ENCODE peak calls at places on chromosomes 5 and 9, in ten cellular contexts. I, Y, E, A, Q, F, J, K, W and D are unnamed samples.

GRCh38 chr5:6166698-6167394 is 211.5 kb downstream of the MED10 start:
- DNase-seq in I (no peak), Y (no peak), E (no peak), A (no peak), Q (no peak), F (peak; percentile 84), J (no peak), K (no peak), W (no peak), D (no peak)

GRCh38 chr9:109411069-109411761 is 86.9 kb downstream of the PTPN3 start:
- DNase-seq in I (peak; percentile 80), Y (no peak), E (no peak), A (no peak), Q (no peak), F (no peak), J (no peak), K (no peak), W (no peak), D (no peak)

GRCh38 chr9:33469891-33470290 is 3.8 kb downstream of the NOL6 start:
- DNase-seq in I (no peak), Y (no peak), E (no peak), A (no peak), Q (no peak), F (no peak), J (no peak), K (no peak), W (no peak), D (no peak)

GRCh38 chr5:164532226-164532937 is 1027.0 kb downstream of the MAT2B start:
- DNase-seq in I (no peak), Y (no peak), E (no peak), A (no peak), Q (no peak), F (peak; percentile 86), J (no peak), K (no peak), W (peak; percentile 11), D (no peak)

GRCh38 chr9:108156270-108156998 is 666.9 kb upstream of the KLF4 start:
- DNase-seq in I (no peak), Y (no peak), E (no peak), A (peak; percentile 76), Q (no peak), F (peak; percentile 82), J (no peak), K (peak; percentile 20), W (peak; percentile 27), D (no peak)

GRCh38 chr5:80134879-80135278 is 99.7 kb downstream of the THBS4 start:
- DNase-seq in I (no peak), Y (no peak), E (no peak), A (no peak), Q (no peak), F (no peak), J (no peak), K (no peak), W (no peak), D (no peak)

GRCh38 chr9:82939451-82939850 is 123.5 kb downstream of the RASEF start:
- DNase-seq in I (no peak), Y (no peak), E (no peak), A (peak; percentile 89), Q (no peak), F (peak; percentile 61), J (no peak), K (peak; percentile 10), W (no peak), D (no peak)

GRCh38 chr5:22889714-22890113 is 36.6 kb upstream of the CDH12 start:
- DNase-seq in I (no peak), Y (no peak), E (no peak), A (peak; percentile 36), Q (no peak), F (no peak), J (no peak), K (no peak), W (peak; percentile 47), D (no peak)

GRCh38 chr5:1540166-1540565 is 16.4 kb upstream of the LPCAT1 start:
- DNase-seq in I (no peak), Y (peak; percentile 45), E (no peak), A (no peak), Q (peak; percentile 6), F (no peak), J (no peak), K (no peak), W (no peak), D (peak; percentile 47)

GRCh38 chr5:176427971-176428370 is 11.6 kb upstream of the CLTB start:
- DNase-seq in I (no peak), Y (no peak), E (no peak), A (no peak), Q (no peak), F (no peak), J (no peak), K (no peak), W (peak; percentile 51), D (no peak)

GRCh38 chr5:92401492-92401891 is 1018.4 kb upstream of the ARRDC3 start:
- DNase-seq in I (no peak), Y (peak; percentile 49), E (no peak), A (no peak), Q (no peak), F (peak; percentile 5), J (peak; percentile 86), K (no peak), W (peak; percentile 23), D (no peak)

GRCh38 chr9:90966475-90967150 is 165.0 kb downstream of the SYK start:
- DNase-seq in I (no peak), Y (peak; percentile 41), E (no peak), A (peak; percentile 42), Q (no peak), F (peak; percentile 82), J (no peak), K (no peak), W (peak; percentile 44), D (no peak)

GRCh38 chr9:33051149-33051548 is 25.3 kb downstream of the SMU1 start:
- DNase-seq in I (no peak), Y (no peak), E (no peak), A (no peak), Q (no peak), F (no peak), J (no peak), K (no peak), W (no peak), D (no peak)

GRCh38 chr5:154285661-154286408 is 95.3 kb downstream of the GALNT10 start:
- DNase-seq in I (no peak), Y (peak; percentile 53), E (no peak), A (peak; percentile 78), Q (no peak), F (peak; percentile 61), J (peak; percentile 18), K (no peak), W (no peak), D (no peak)

GRCh38 chr5:39606592-39606990 is 181.8 kb upstream of the DAB2 start:
- DNase-seq in I (no peak), Y (no peak), E (no peak), A (no peak), Q (no peak), F (no peak), J (no peak), K (no peak), W (no peak), D (no peak)

GRCh38 chr5:150710165-150710564 is 9.3 kb upstream of the RBM22 start:
- DNase-seq in I (no peak), Y (no peak), E (no peak), A (peak; percentile 21), Q (no peak), F (peak; percentile 11), J (peak; percentile 8), K (no peak), W (peak; percentile 19), D (no peak)
- TF ChIP-seq CTCF in I (no peak), Y (peak; percentile 65), E (peak; percentile 23), A (peak; percentile 59), Q (no peak), F (peak; percentile 17), J (peak; percentile 39), K (no peak), W (peak; percentile 26), D (no peak)

GRCh38 chr5:174239718-174240117 is 194.2 kb downstream of the NSG2 start:
- DNase-seq in I (no peak), Y (no peak), E (no peak), A (peak; percentile 7), Q (no peak), F (no peak), J (no peak), K (no peak), W (no peak), D (no peak)

GRCh38 chr5:174243904-174244303 is 198.4 kb downstream of the NSG2 start:
- DNase-seq in I (no peak), Y (no peak), E (no peak), A (no peak), Q (no peak), F (no peak), J (no peak), K (no peak), W (no peak), D (no peak)

GRCh38 chr5:174246743-174247142 is 201.2 kb downstream of the NSG2 start:
- DNase-seq in I (no peak), Y (no peak), E (no peak), A (no peak), Q (no peak), F (no peak), J (no peak), K (no peak), W (no peak), D (no peak)

GRCh38 chr5:174245506-174245905 is 200.0 kb downstream of the NSG2 start:
- DNase-seq in I (no peak), Y (no peak), E (no peak), A (no peak), Q (no peak), F (no peak), J (no peak), K (no peak), W (no peak), D (no peak)

DNA sequence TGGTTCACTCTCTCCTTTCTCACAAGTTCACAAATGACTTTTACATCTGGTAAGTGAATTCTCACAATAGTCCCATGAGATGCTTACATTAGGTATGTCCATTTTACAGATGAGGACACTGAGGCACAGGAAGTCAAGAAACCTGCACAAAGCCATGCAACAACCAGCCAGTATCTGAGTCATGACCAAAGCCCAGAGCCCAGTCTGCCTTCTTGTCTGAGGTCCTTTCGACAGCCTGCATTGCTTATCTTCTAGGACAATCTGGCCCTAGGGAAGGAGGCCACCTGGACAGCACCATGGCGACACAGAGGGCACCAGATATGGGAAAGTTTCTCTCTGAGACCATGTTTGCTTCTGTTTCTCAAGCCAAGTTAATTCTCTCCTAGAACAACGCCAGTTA is 197.1 kb downstream of the NSG2 start:
- DNase-seq in I (no peak), Y (no peak), E (no peak), A (no peak), Q (no peak), F (no peak), J (no peak), K (no peak), W (no peak), D (no peak)
- H3K36me3 ChIP-seq in I (no peaks in the 10 kb centered on the region), Y (no peaks in the 10 kb centered on the region), E (no peaks in the 10 kb centered on the region), A (no peaks in the 10 kb centered on the region), Q (no peaks in the 10 kb centered on the region), F (no peaks in the 10 kb centered on the region), J (no peaks in the 10 kb centered on the region), K (no peaks in the 10 kb centered on the region), W (no peaks in the 10 kb centered on the region), D (no peaks in the 10 kb centered on the region)

GRCh38 chr9:99135498-99135897 is 30.6 kb downstream of the TGFBR1 start:
- DNase-seq in I (no peak), Y (no peak), E (no peak), A (no peak), Q (no peak), F (no peak), J (no peak), K (no peak), W (no peak), D (no peak)
- TF ChIP-seq CTCF in I (no peak), Y (no peak), E (no peak), A (no peak), Q (no peak), F (no peak), J (no peak), K (no peak), W (no peak), D (no peak)

GRCh38 chr5:56102885-56103284 is 108.1 kb upstream of the IL6ST start:
- DNase-seq in I (no peak), Y (no peak), E (no peak), A (no peak), Q (no peak), F (no peak), J (no peak), K (no peak), W (no peak), D (no peak)
- H3K36me3 ChIP-seq in I (no peaks in the 10 kb centered on the region), Y (no peaks in the 10 kb centered on the region), E (no peaks in the 10 kb centered on the region), A (no peaks in the 10 kb centered on the region), Q (no peaks in the 10 kb centered on the region), F (no peaks in the 10 kb centered on the region), J (no peaks in the 10 kb centered on the region), K (no peaks in the 10 kb centered on the region), W (no peaks in the 10 kb centered on the region), D (no peaks in the 10 kb centered on the region)